ENCODE peak calls at places on chromosomes 13 and 19, in nine cellular contexts. J, I, V, Z, Y, E, S, P and M are unnamed samples.

GRCh38 chr19:57192064-57192395 is 730 bp downstream of the ZNF264 start:
- DNase-seq in J (no peak), I (peak; percentile 11), V (no peak), Z (no peak), Y (peak; percentile 7), E (no peak), S (no peak), P (no peak), M (no peak)

GRCh38 chr19:18223860-18224524 is 2.2 kb downstream of the PDE4C start:
- DNase-seq in J (peak; percentile 27), I (peak; percentile 33), V (no peak), Z (no peak), Y (peak; percentile 49), E (peak; percentile 46), S (no peak), P (no peak), M (no peak)

GRCh38 chr19:11332822-11333221 is 6.6 kb downstream of the RAB3D start:
- DNase-seq in J (no peak), I (no peak), V (no peak), Z (no peak), Y (no peak), E (no peak), S (no peak), P (no peak), M (no peak)

GRCh38 chr19:55493650-55494171 is 5.5 kb downstream of the SSC5D start:
- DNase-seq in J (no peak), I (no peak), V (no peak), Z (no peak), Y (no peak), E (no peak), S (no peak), P (no peak), M (no peak)

GRCh38 chr13:42041017-42041683 is 7.3 kb upstream of the DGKH start:
- DNase-seq in J (peak; percentile 38), I (peak; percentile 72), V (peak; percentile 31), Z (no peak), Y (peak; percentile 61), E (peak; percentile 36), S (peak; percentile 16), P (peak; percentile 15), M (no peak)

GRCh38 chr13:50244913-50245574 is 229.8 kb downstream of the KCNRG start:
- DNase-seq in J (peak; percentile 32), I (peak; percentile 93), V (peak; percentile 64), Z (peak; percentile 7), Y (peak; percentile 49), E (peak; percentile 61), S (peak; percentile 39), P (no peak), M (no peak)

GRCh38 chr13:71274923-71275593 is 591.9 kb downstream of the DACH1 start:
- DNase-seq in J (no peak), I (no peak), V (no peak), Z (no peak), Y (no peak), E (no peak), S (no peak), P (no peak), M (no peak)

GRCh38 chr19:3576696-3577443 is 4.1 kb downstream of the HMG20B start:
- DNase-seq in J (no peak), I (peak; percentile 88), V (no peak), Z (no peak), Y (no peak), E (no peak), S (no peak), P (no peak), M (no peak)

GRCh38 chr19:12947702-12948596 is 2.3 kb downstream of the RAD23A start:
- DNase-seq in J (no peak), I (no peak), V (no peak), Z (no peak), Y (no peak), E (no peak), S (no peak), P (no peak), M (no peak)

GRCh38 chr19:45553464-45553863 is 31.1 kb downstream of the OPA3 start:
- DNase-seq in J (no peak), I (no peak), V (no peak), Z (no peak), Y (no peak), E (no peak), S (no peak), P (no peak), M (no peak)

GRCh38 chr13:37791699-37792098 is 77.9 kb downstream of the TRPC4 start:
- DNase-seq in J (no peak), I (peak; percentile 3), V (peak; percentile 17), Z (no peak), Y (peak; percentile 5), E (no peak), S (no peak), P (no peak), M (no peak)

GRCh38 chr13:103403148-103403740 is 337.0 kb upstream of the SLC10A2 start:
- DNase-seq in J (no peak), I (no peak), V (no peak), Z (no peak), Y (no peak), E (no peak), S (no peak), P (no peak), M (no peak)

GRCh38 chr13:63288576-63288975 is 1872.9 kb upstream of the PCDH20 start:
- DNase-seq in J (no peak), I (peak; percentile 47), V (no peak), Z (no peak), Y (no peak), E (no peak), S (no peak), P (no peak), M (no peak)

GRCh38 chr13:108996430-108996829 is 367.0 kb downstream of the MYO16 start:
- DNase-seq in J (no peak), I (no peak), V (no peak), Z (no peak), Y (no peak), E (no peak), S (no peak), P (no peak), M (no peak)

GRCh38 chr13:72643339-72643989 is 84.0 kb downstream of the MZT1 start:
- DNase-seq in J (peak; percentile 43), I (peak; percentile 22), V (peak; percentile 23), Z (no peak), Y (peak; percentile 63), E (peak; percentile 56), S (no peak), P (no peak), M (no peak)

GRCh38 chr19:51740356-51740755 is 11.3 kb downstream of the FPR1 start:
- DNase-seq in J (no peak), I (no peak), V (no peak), Z (no peak), Y (no peak), E (no peak), S (no peak), P (no peak), M (no peak)

GRCh38 chr13:51974485-51974884 is 36.8 kb downstream of the ATP7B start:
- DNase-seq in J (no peak), I (no peak), V (no peak), Z (no peak), Y (no peak), E (no peak), S (no peak), P (no peak), M (no peak)

GRCh38 chr19:771332-771785 is 20.4 kb downstream of the MISP start:
- DNase-seq in J (no peak), I (peak; percentile 71), V (peak; percentile 56), Z (no peak), Y (peak; percentile 67), E (peak; percentile 45), S (no peak), P (no peak), M (no peak)